ENCODE peak calls at places on chromosomes 5 and 9, in nine cellular contexts. I is coronary artery; Q is HL-60; J is aorta; G is CD4-positive, CD25-positive, alpha-beta regulatory T cell; M is naive thymus-derived CD4-positive, alpha-beta T cell; Z is A673; V is GM23338; U is fibroblast of lung. X is an unnamed sample.

GRCh38 chr9:137673871-137674270 is 55.1 kb downstream of the EHMT1 start:
- DNase-seq in M (no peak), G (no peak), U (peak; percentile 35), V (no peak), Z (no peak), I (no peak), Q (no peak), J (no peak), X (no peak)

GRCh38 chr9:83620841-83621636 is 1.9 kb upstream of the IDNK start:
- DNase-seq in Q (peak; percentile 40), I (no peak), U (peak; percentile 63), V (peak; percentile 85), Z (peak; percentile 81), M (peak; percentile 11), G (peak; percentile 28), J (no peak), X (no peak)

GRCh38 chr5:177303925-177304391 is 359 bp downstream of the PRELID1 start:
- DNase-seq in J (no peak), G (no peak), V (no peak), Z (no peak), I (peak; percentile 74), Q (no peak), U (peak; percentile 9), M (no peak), X (no peak)

GRCh38 chr9:15485836-15486678 is 24.7 kb downstream of the PSIP1 start:
- DNase-seq in J (no peak), M (no peak), U (peak; percentile 45), Q (no peak), I (no peak), G (no peak), V (peak; percentile 62), Z (peak; percentile 24), X (no peak)

GRCh38 chr5:16690243-16690839 is 73.5 kb upstream of the RETREG1 start:
- DNase-seq in G (no peak), I (no peak), J (no peak), U (peak; percentile 64), Z (peak; percentile 80), V (peak; percentile 85), M (no peak), Q (peak; percentile 17), X (no peak)

GRCh38 chr5:139140631-139141071 is 57.5 kb downstream of the SIL1 start:
- DNase-seq in I (no peak), J (no peak), Q (no peak), Z (no peak), U (peak; percentile 33), V (no peak), G (no peak), M (no peak), X (no peak)

GRCh38 chr9:88689509-88689908 is 154.5 kb downstream of the NXNL2 start:
- DNase-seq in V (no peak), J (no peak), U (no peak), Q (no peak), G (no peak), Z (no peak), M (no peak), I (no peak), X (no peak)

GRCh38 chr5:37723147-37723961 is 116.5 kb downstream of the GDNF start:
- DNase-seq in U (no peak), Z (peak; percentile 78), V (peak; percentile 74), Q (no peak), M (no peak), J (no peak), I (no peak), G (no peak), X (no peak)

GRCh38 chr9:121992571-121993212 is 100.4 kb downstream of the TTLL11 start:
- DNase-seq in G (no peak), Z (peak; percentile 86), U (peak; percentile 87), M (peak; percentile 10), I (no peak), V (peak; percentile 96), Q (peak; percentile 18), J (no peak), X (no peak)

GRCh38 chr9:107734231-107735014 is 244.9 kb upstream of the KLF4 start:
- DNase-seq in V (no peak), U (peak; percentile 98), J (peak; percentile 82), Q (no peak), I (no peak), M (no peak), G (no peak), Z (no peak), X (no peak)

GRCh38 chr5:43036856-43037711 is 3.0 kb downstream of the ANXA2R start:
- DNase-seq in Z (no peak), U (peak; percentile 75), I (no peak), J (no peak), Q (no peak), V (peak; percentile 47), G (no peak), M (no peak), X (no peak)
- H3K4me3 ChIP-seq in Z (no peak overlapping the region), U (peak overlapping the region; percentile 25), I (peak overlapping the region; percentile 63), J (no peak overlapping the region), Q (no peak overlapping the region), V (no peak overlapping the region), G (peak overlapping the region; percentile 100), M (peak overlapping the region; percentile 77), X (no peak overlapping the region)

DNA sequence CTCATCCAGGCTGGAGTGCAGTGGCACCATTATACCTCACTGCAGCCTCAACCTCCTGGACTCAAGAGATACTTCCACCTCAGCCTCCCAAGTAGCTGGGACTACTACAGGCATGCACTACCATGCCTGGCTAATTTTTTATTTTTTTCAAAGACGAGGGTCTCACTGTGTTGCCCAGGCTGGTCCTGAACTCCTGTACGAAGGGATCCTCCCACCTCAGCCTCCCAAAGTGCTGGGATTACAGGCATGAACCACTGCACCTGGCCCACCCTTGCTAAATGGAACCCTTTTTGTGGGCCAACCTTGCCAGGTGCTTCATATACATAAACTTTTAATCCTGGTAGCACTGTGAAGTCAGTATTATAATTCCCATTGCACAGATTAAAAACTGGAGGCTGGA is 1.0 kb downstream of the GRHPR start:
- DNase-seq in Z (no peak), G (no peak), Q (no peak), M (no peak), U (no peak), I (no peak), J (peak; percentile 13), V (no peak), X (no peak)
- H3K27ac ChIP-seq in Z (peak overlapping the region; percentile 88), G (peak overlapping the region; percentile 69), Q (no peak overlapping the region), M (peak overlapping the region; percentile 89), U (no peak overlapping the region), I (no peak overlapping the region), J (no peak overlapping the region), V (no peak overlapping the region), X (peak overlapping the region; percentile 46)

GRCh38 chr9:130303613-130304055 is 38.1 kb downstream of the HMCN2 start:
- DNase-seq in U (no peak), M (no peak), G (no peak), J (no peak), V (no peak), I (no peak), Z (no peak), Q (no peak), X (no peak)

GRCh38 chr9:130304643-130305042 is 39.1 kb downstream of the HMCN2 start:
- DNase-seq in J (no peak), G (no peak), I (no peak), M (no peak), Z (no peak), Q (no peak), U (no peak), V (no peak), X (no peak)

GRCh38 chr9:130306826-130307666 is 41.5 kb downstream of the HMCN2 start:
- DNase-seq in V (no peak), Q (no peak), I (no peak), U (no peak), Z (no peak), G (no peak), M (no peak), J (no peak), X (no peak)

GRCh38 chr9:130304141-130304540 is 38.6 kb downstream of the HMCN2 start:
- DNase-seq in Z (no peak), M (no peak), J (no peak), V (no peak), U (no peak), I (no peak), Q (no peak), G (no peak), X (no peak)

GRCh38 chr9:130305381-130305780 is 39.8 kb downstream of the HMCN2 start:
- DNase-seq in Z (no peak), I (no peak), J (no peak), G (no peak), M (no peak), Q (no peak), U (no peak), V (no peak), X (no peak)
- H3K4me3 ChIP-seq in Z (no peak overlapping the region), I (no peak overlapping the region), J (no peak overlapping the region), G (no peak overlapping the region), M (no peak overlapping the region), Q (no peak overlapping the region), U (no peak overlapping the region), V (no peak overlapping the region), X (no peak overlapping the region)

GRCh38 chr9:132383462-132383883 is 23.2 kb downstream of the TTF1 start:
- DNase-seq in G (no peak), I (no peak), J (no peak), Q (no peak), Z (no peak), U (no peak), V (no peak), M (no peak), X (no peak)

GRCh38 chr9:132384376-132384775 is 22.3 kb downstream of the TTF1 start:
- DNase-seq in I (no peak), Z (no peak), Q (no peak), U (no peak), J (no peak), M (no peak), G (no peak), V (no peak), X (no peak)

GRCh38 chr9:132381966-132382541 is 24.6 kb downstream of the TTF1 start:
- DNase-seq in U (no peak), Z (no peak), J (peak; percentile 49), I (no peak), M (no peak), G (no peak), Q (no peak), V (no peak), X (no peak)
- H3K27ac ChIP-seq in U (no peak overlapping the region), Z (no peak overlapping the region), J (no peak overlapping the region), I (no peak overlapping the region), M (peak overlapping the region; percentile 16), G (no peak overlapping the region), Q (peak overlapping the region; percentile 69), V (no peak overlapping the region), X (no peak overlapping the region)

GRCh38 chr5:142784405-142784955 is 14.3 kb downstream of the ARHGAP26 start:
- DNase-seq in V (no peak), G (no peak), J (no peak), Z (peak; percentile 36), U (no peak), M (no peak), I (no peak), Q (no peak), X (no peak)

GRCh38 chr5:142785211-142785610 is 15.0 kb downstream of the ARHGAP26 start:
- DNase-seq in J (no peak), G (no peak), I (no peak), Z (no peak), Q (no peak), M (no peak), V (no peak), U (no peak), X (no peak)

GRCh38 chr5:142780871-142781270 is 10.7 kb downstream of the ARHGAP26 start:
- DNase-seq in G (no peak), U (no peak), Q (no peak), V (no peak), I (no peak), J (no peak), M (no peak), Z (no peak), X (no peak)

GRCh38 chr5:142782976-142783539 is 12.9 kb downstream of the ARHGAP26 start:
- DNase-seq in G (no peak), Q (no peak), I (no peak), U (no peak), M (no peak), J (peak; percentile 80), V (no peak), Z (no peak), X (no peak)

GRCh38 chr5:142783601-142784291 is 13.6 kb downstream of the ARHGAP26 start:
- DNase-seq in Q (no peak), M (no peak), I (no peak), V (no peak), J (no peak), G (no peak), Z (peak; percentile 71), U (no peak), X (no peak)
- H3K4me3 ChIP-seq in Q (no peak overlapping the region), M (peak overlapping the region; percentile 43), I (peak overlapping the region; percentile 51), V (no peak overlapping the region), J (no peak overlapping the region), G (peak overlapping the region; percentile 42), Z (no peak overlapping the region), U (no peak overlapping the region), X (no peak overlapping the region)

X was measured in RWPE2.